ENCODE peak calls at places on chromosomes 13 and 19, in nine cellular contexts. O, Z, B, L, P, X, K, I and J are unnamed samples.

GRCh38 chr19:12783226-12783848 is 7.9 kb upstream of the JUNB start:
- DNase-seq in X (no peak), Z (no peak), I (no peak), L (no peak), O (no peak), B (no peak), K (no peak), P (no peak), J (peak)

GRCh38 chr19:18322318-18322758 is 538 bp downstream of the LSM4 start:
- DNase-seq in B (no peak), Z (peak), I (peak), K (no peak), X (peak), L (no peak), P (no peak), O (peak), J (peak)

GRCh38 chr13:20702530-20702929 is 969 bp upstream of the IL17D start:
- DNase-seq in Z (no peak), K (no peak), O (peak), P (no peak), B (no peak), I (no peak), X (peak), L (no peak), J (no peak)

GRCh38 chr13:45718063-45718462 is 15.9 kb downstream of the CBY2 start:
- DNase-seq in B (no peak), O (peak), K (no peak), X (peak), Z (no peak), I (peak), L (no peak), P (no peak), J (peak)

GRCh38 chr19:34173145-34173956 is 1.0 kb downstream of the LSM14A start:
- DNase-seq in B (no peak), I (peak), O (peak), X (peak), L (peak), P (peak), K (no peak), Z (no peak), J (peak)

GRCh38 chr19:19256072-19256969 is 16.8 kb downstream of the TM6SF2 start:
- DNase-seq in L (no peak), P (no peak), X (no peak), I (no peak), K (no peak), O (no peak), B (no peak), Z (no peak), J (no peak)

GRCh38 chr19:16944626-16945363 is 56.0 kb downstream of the F2RL3 start:
- DNase-seq in L (no peak), Z (no peak), I (peak), P (no peak), X (no peak), B (no peak), K (no peak), O (no peak), J (no peak)

GRCh38 chr19:46791944-46792343 is 3.5 kb upstream of the SLC1A5 start:
- DNase-seq in O (no peak), B (peak), K (no peak), Z (no peak), L (no peak), I (no peak), P (no peak), X (no peak), J (peak)

GRCh38 chr19:28137772-28138171 is 1075.2 kb downstream of the UQCRFS1 start:
- DNase-seq in O (no peak), L (no peak), B (no peak), Z (no peak), X (no peak), I (no peak), K (no peak), P (no peak), J (no peak)

GRCh38 chr19:28351761-28352160 is 861.2 kb downstream of the UQCRFS1 start:
- DNase-seq in I (no peak), L (no peak), X (no peak), Z (no peak), B (no peak), K (no peak), P (no peak), O (no peak), J (no peak)

GRCh38 chr19:424546-424945 is 15.6 kb upstream of the C2CD4C start:
- DNase-seq in P (peak), K (no peak), O (no peak), X (no peak), L (no peak), I (no peak), B (no peak), Z (no peak), J (no peak)

GRCh38 chr13:32142956-32143375 is 111.4 kb downstream of the FRY start:
- DNase-seq in P (no peak), O (no peak), L (no peak), I (peak), B (no peak), Z (no peak), K (no peak), X (peak), J (no peak)

GRCh38 chr13:49586717-49587116 is 1.4 kb upstream of the RCBTB1 start:
- DNase-seq in L (no peak), Z (no peak), O (no peak), X (no peak), I (no peak), P (no peak), K (no peak), B (no peak), J (no peak)

GRCh38 chr19:2051771-2052704 is 994 bp upstream of the MKNK2 start:
- DNase-seq in X (peak), I (no peak), Z (peak), K (no peak), L (peak), B (peak), O (no peak), P (peak), J (peak)

GRCh38 chr13:110138009-110138699 is 168.8 kb downstream of the COL4A1 start:
- DNase-seq in O (peak), X (peak), Z (peak), P (peak), I (peak), K (peak), L (peak), B (peak), J (peak)

GRCh38 chr13:34155931-34156607 is 338.1 kb downstream of the RFC3 start:
- DNase-seq in L (no peak), Z (no peak), P (no peak), I (no peak), O (no peak), K (no peak), X (peak), B (no peak), J (no peak)

GRCh38 chr19:16441661-16442071 is 30.1 kb downstream of the EPS15L1 start:
- DNase-seq in B (no peak), O (no peak), K (no peak), I (peak), L (no peak), P (no peak), Z (no peak), X (no peak), J (no peak)

GRCh38 chr19:18479964-18480723 is 41.7 kb downstream of the ELL start:
- DNase-seq in X (peak), P (peak), I (no peak), B (no peak), L (peak), O (no peak), Z (peak), K (no peak), J (no peak)

GRCh38 chr13:34044660-34045080 is 226.7 kb downstream of the RFC3 start:
- DNase-seq in Z (no peak), K (no peak), L (no peak), O (no peak), I (no peak), B (no peak), X (peak), P (no peak), J (no peak)

GRCh38 chr13:79711631-79712030 is 230.7 kb downstream of the NDFIP2 start:
- DNase-seq in X (no peak), I (no peak), K (no peak), O (no peak), P (no peak), Z (no peak), B (no peak), L (no peak), J (no peak)

GRCh38 chr13:27628081-27628480 is 6.4 kb downstream of the POLR1D start:
- DNase-seq in X (no peak), O (no peak), B (no peak), P (no peak), K (no peak), Z (no peak), I (no peak), L (no peak), J (no peak)

GRCh38 chr19:33622505-33622808 is 704 bp downstream of the CHST8 start:
- DNase-seq in L (no peak), B (no peak), Z (no peak), X (no peak), I (peak), K (no peak), P (no peak), O (peak), J (no peak)

GRCh38 chr13:100513987-100514670 is 74.5 kb downstream of the GGACT start:
- DNase-seq in P (no peak), K (no peak), L (no peak), O (no peak), B (no peak), I (no peak), X (peak), Z (no peak), J (no peak)

GRCh38 chr19:33558846-33559245 is 37.3 kb upstream of the PEPD start:
- DNase-seq in K (no peak), X (no peak), B (no peak), O (no peak), L (no peak), I (no peak), Z (no peak), P (no peak), J (no peak)

GRCh38 chr19:18167011-18167410 is 6.6 kb upstream of the IFI30 start:
- DNase-seq in Z (no peak), K (no peak), B (no peak), P (no peak), O (no peak), X (no peak), I (no peak), L (no peak), J (no peak)

GRCh38 chr13:111978536-111978935 is 88.4 kb upstream of the SOX1 start:
- DNase-seq in P (no peak), I (no peak), B (no peak), K (no peak), O (no peak), X (no peak), Z (no peak), L (no peak), J (no peak)

GRCh38 chr19:18942692-18943091 is 1.7 kb upstream of the HOMER3 start:
- DNase-seq in K (no peak), P (no peak), X (no peak), B (no peak), O (no peak), Z (no peak), L (no peak), I (no peak), J (no peak)

GRCh38 chr19:46821512-46822359 is 28.9 kb downstream of the AP2S1 start:
- DNase-seq in X (no peak), K (peak), P (no peak), O (no peak), B (peak), L (no peak), Z (peak), I (no peak), J (peak)

GRCh38 chr19:33387351-33388230 is 14.1 kb downstream of the CEBPG start:
- DNase-seq in P (peak), I (no peak), O (no peak), X (no peak), Z (peak), L (no peak), K (no peak), B (no peak), J (no peak)

GRCh38 chr19:10338940-10339339 is 484 bp downstream of the ICAM3 start:
- DNase-seq in B (no peak), P (no peak), L (no peak), X (no peak), Z (no peak), K (no peak), O (no peak), I (no peak), J (no peak)
- H3K4me3 ChIP-seq in B (peak), P (no peak), L (no peak), X (no peak), Z (no peak), K (peak), O (peak), I (no peak), J (peak)

GRCh38 chr19:44755219-44755618 is 6.7 kb downstream of the BCL3 start:
- DNase-seq in P (no peak), Z (no peak), L (no peak), X (no peak), K (no peak), I (no peak), O (no peak), B (no peak), J (no peak)
- H3K4me3 ChIP-seq in P (peak), Z (peak), L (no peak), X (peak), K (no peak), I (no peak), O (peak), B (peak), J (no peak)

GRCh38 chr13:76976929-76977328 is 15.0 kb upstream of the CLN5 start:
- DNase-seq in K (no peak), I (no peak), O (no peak), X (no peak), B (no peak), Z (no peak), L (no peak), P (no peak), J (no peak)

GRCh38 chr13:76976488-76976887 is 15.4 kb upstream of the CLN5 start:
- DNase-seq in B (no peak), O (no peak), K (no peak), L (no peak), X (no peak), Z (no peak), P (no peak), I (no peak), J (peak)

GRCh38 chr13:76982051-76982450 is 9.8 kb upstream of the CLN5 start:
- DNase-seq in Z (no peak), O (no peak), L (no peak), K (no peak), P (no peak), I (no peak), X (no peak), B (no peak), J (no peak)

GRCh38 chr13:76983676-76984075 is 8.2 kb upstream of the CLN5 start:
- DNase-seq in P (no peak), O (no peak), Z (no peak), B (no peak), L (no peak), K (no peak), X (no peak), I (no peak), J (no peak)

GRCh38 chr13:76980075-76980718 is 11.7 kb upstream of the CLN5 start:
- DNase-seq in K (peak), P (peak), Z (peak), X (peak), I (peak), B (peak), O (peak), L (peak), J (peak)
- H3K4me3 ChIP-seq in K (peak), P (peak), Z (peak), X (peak), I (peak), B (peak), O (peak), L (peak), J (no peak)

GRCh38 chr13:57633950-57634828 is 2.6 kb downstream of the PCDH17 start:
- DNase-seq in X (no peak), K (no peak), L (no peak), Z (no peak), B (no peak), P (no peak), I (no peak), O (no peak), J (no peak)
- H3K4me3 ChIP-seq in X (no peak), K (no peak), L (peak), Z (peak), B (no peak), P (peak), I (peak), O (no peak), J (no peak)

GRCh38 chr19:9500796-9501195 is 2.4 kb upstream of the ZNF560 start:
- DNase-seq in O (no peak), K (no peak), Z (no peak), I (no peak), P (no peak), B (no peak), L (no peak), X (no peak), J (no peak)

GRCh38 chr19:9494096-9494495 is 4.3 kb downstream of the ZNF560 start:
- DNase-seq in O (no peak), L (no peak), P (no peak), Z (no peak), X (no peak), K (no peak), I (no peak), B (no peak), J (no peak)

GRCh38 chr19:9498183-9498902 is at the start of gene ZNF560:
- DNase-seq in I (peak), X (peak), K (no peak), P (no peak), Z (no peak), B (no peak), O (no peak), L (no peak), J (no peak)
- H3K4me3 ChIP-seq in I (peak), X (peak), K (no peak), P (no peak), Z (no peak), B (no peak), O (no peak), L (no peak), J (no peak)

GRCh38 chr19:39181500-39182173 is 15.1 kb upstream of the NCCRP1 start:
- DNase-seq in I (no peak), B (no peak), O (no peak), K (no peak), Z (no peak), P (no peak), X (no peak), L (no peak), J (no peak)

GRCh38 chr19:39180749-39181148 is 16.0 kb upstream of the NCCRP1 start:
- DNase-seq in P (no peak), O (no peak), Z (no peak), I (no peak), X (no peak), L (no peak), B (no peak), K (no peak), J (no peak)

GRCh38 chr19:39183100-39183499 is 13.7 kb upstream of the NCCRP1 start:
- DNase-seq in K (no peak), I (no peak), Z (no peak), X (no peak), P (no peak), B (no peak), L (no peak), O (no peak), J (no peak)

GRCh38 chr19:39179754-39180153 is 17.0 kb upstream of the NCCRP1 start:
- DNase-seq in X (no peak), B (no peak), I (no peak), K (no peak), O (no peak), P (no peak), L (no peak), Z (no peak), J (no peak)

GRCh38 chr19:39182174-39182505 is 14.6 kb upstream of the NCCRP1 start:
- DNase-seq in L (no peak), X (no peak), O (no peak), Z (no peak), I (no peak), P (no peak), B (no peak), K (no peak), J (no peak)
- H3K4me3 ChIP-seq in L (no peak), X (no peak), O (no peak), Z (no peak), I (no peak), P (no peak), B (no peak), K (no peak), J (no peak)

GRCh38 chr19:42131149-42132029 is 857 bp downstream of the POU2F2 start:
- DNase-seq in P (peak), O (no peak), B (no peak), X (no peak), Z (no peak), K (no peak), L (no peak), I (no peak), J (no peak)
- H3K4me3 ChIP-seq in P (peak), O (peak), B (peak), X (peak), Z (peak), K (peak), L (no peak), I (no peak), J (no peak)